ENCODE peak calls at places on chromosomes 12 and 14, in eight cellular contexts. One of them, this sample, is unnamed.

GRCh38 chr14:73272393-73272792 is 35.1 kb downstream of the PAPLN start:
- DNase-seq in mesenchymal stem cell: no peak
- DNase-seq in ovary: no peak
- DNase-seq in psoas muscle: no peak
- DNase-seq in brain microvascular endothelial cell: no peak
- DNase-seq in RWPE1: no peak
- DNase-seq in K562: no peak
- DNase-seq in Panc1: no peak
- DNase-seq in this sample: no peak

GRCh38 chr14:57863471-57863870 is 2.4 kb downstream of the SLC35F4 start:
- DNase-seq in brain microvascular endothelial cell: no peak
- DNase-seq in ovary: no peak
- DNase-seq in RWPE1: no peak
- DNase-seq in psoas muscle: no peak
- DNase-seq in mesenchymal stem cell: no peak
- DNase-seq in K562: no peak
- DNase-seq in Panc1: no peak
- DNase-seq in this sample: no peak

GRCh38 chr14:74018029-74018703 is 922 bp downstream of the ENTPD5 start:
- DNase-seq in RWPE1: peak
- DNase-seq in K562: no peak
- DNase-seq in ovary: no peak
- DNase-seq in Panc1: no peak
- DNase-seq in brain microvascular endothelial cell: no peak
- DNase-seq in psoas muscle: no peak
- DNase-seq in mesenchymal stem cell: peak
- DNase-seq in this sample: no peak

GRCh38 chr14:60722836-60723217 is 1.3 kb downstream of the SIX4 start:
- DNase-seq in psoas muscle: no peak
- DNase-seq in Panc1: no peak
- DNase-seq in RWPE1: peak
- DNase-seq in brain microvascular endothelial cell: no peak
- DNase-seq in ovary: no peak
- DNase-seq in K562: peak
- DNase-seq in mesenchymal stem cell: no peak
- DNase-seq in this sample: peak

GRCh38 chr12:104741072-104741471 is 217.0 kb downstream of the SLC41A2 start:
- DNase-seq in K562: no peak
- DNase-seq in brain microvascular endothelial cell: no peak
- DNase-seq in mesenchymal stem cell: no peak
- DNase-seq in RWPE1: no peak
- DNase-seq in Panc1: no peak
- DNase-seq in psoas muscle: no peak
- DNase-seq in ovary: no peak
- DNase-seq in this sample: no peak

GRCh38 chr14:66649515-66649914 is 141.6 kb downstream of the GPHN start:
- DNase-seq in ovary: no peak
- DNase-seq in psoas muscle: no peak
- DNase-seq in Panc1: no peak
- DNase-seq in mesenchymal stem cell: no peak
- DNase-seq in RWPE1: no peak
- DNase-seq in K562: no peak
- DNase-seq in brain microvascular endothelial cell: no peak
- DNase-seq in this sample: peak

GRCh38 chr12:115257791-115258190 is 573.8 kb upstream of the TBX3 start:
- DNase-seq in ovary: no peak
- DNase-seq in brain microvascular endothelial cell: no peak
- DNase-seq in RWPE1: peak
- DNase-seq in psoas muscle: no peak
- DNase-seq in Panc1: no peak
- DNase-seq in K562: no peak
- DNase-seq in mesenchymal stem cell: peak
- DNase-seq in this sample: no peak

GRCh38 chr12:108289342-108290131 is 49.6 kb downstream of the CMKLR1 start:
- DNase-seq in RWPE1: no peak
- DNase-seq in brain microvascular endothelial cell: no peak
- DNase-seq in ovary: peak
- DNase-seq in psoas muscle: peak
- DNase-seq in Panc1: no peak
- DNase-seq in mesenchymal stem cell: no peak
- DNase-seq in K562: no peak
- DNase-seq in this sample: no peak

GRCh38 chr12:92288533-92288932 is 142.9 kb upstream of the BTG1 start:
- DNase-seq in psoas muscle: no peak
- DNase-seq in K562: no peak
- DNase-seq in RWPE1: no peak
- DNase-seq in ovary: no peak
- DNase-seq in Panc1: no peak
- DNase-seq in mesenchymal stem cell: no peak
- DNase-seq in brain microvascular endothelial cell: no peak
- DNase-seq in this sample: no peak

GRCh38 chr12:54988402-54989054 is 4.0 kb upstream of the TESPA1 start:
- DNase-seq in brain microvascular endothelial cell: peak
- DNase-seq in ovary: peak
- DNase-seq in Panc1: no peak
- DNase-seq in mesenchymal stem cell: peak
- DNase-seq in K562: peak
- DNase-seq in psoas muscle: peak
- DNase-seq in RWPE1: no peak
- DNase-seq in this sample: peak

GRCh38 chr12:104049278-104050257 is at the start of gene GLT8D2:
- DNase-seq in Panc1: no peak
- DNase-seq in ovary: peak
- DNase-seq in brain microvascular endothelial cell: peak
- DNase-seq in RWPE1: peak
- DNase-seq in K562: no peak
- DNase-seq in psoas muscle: peak
- DNase-seq in mesenchymal stem cell: peak
- DNase-seq in this sample: no peak

GRCh38 chr12:79071498-79071897 is 206.9 kb downstream of the SYT1 start:
- DNase-seq in ovary: no peak
- DNase-seq in Panc1: no peak
- DNase-seq in K562: no peak
- DNase-seq in RWPE1: no peak
- DNase-seq in brain microvascular endothelial cell: no peak
- DNase-seq in psoas muscle: no peak
- DNase-seq in mesenchymal stem cell: no peak
- DNase-seq in this sample: no peak

GRCh38 chr14:22189873-22190272 is 399.2 kb downstream of the DAD1 start:
- DNase-seq in psoas muscle: no peak
- DNase-seq in K562: no peak
- DNase-seq in mesenchymal stem cell: no peak
- DNase-seq in Panc1: no peak
- DNase-seq in brain microvascular endothelial cell: no peak
- DNase-seq in RWPE1: no peak
- DNase-seq in ovary: no peak
- DNase-seq in this sample: no peak

GRCh38 chr12:78194448-78194847 is 363.8 kb downstream of the NAV3 start:
- DNase-seq in psoas muscle: no peak
- DNase-seq in ovary: no peak
- DNase-seq in RWPE1: peak
- DNase-seq in mesenchymal stem cell: peak
- DNase-seq in Panc1: no peak
- DNase-seq in K562: no peak
- DNase-seq in brain microvascular endothelial cell: peak
- DNase-seq in this sample: no peak

GRCh38 chr12:92597997-92598396 is 104.8 kb upstream of the PLEKHG7 start:
- DNase-seq in RWPE1: peak
- DNase-seq in brain microvascular endothelial cell: peak
- DNase-seq in Panc1: no peak
- DNase-seq in ovary: no peak
- DNase-seq in psoas muscle: no peak
- DNase-seq in K562: no peak
- DNase-seq in mesenchymal stem cell: peak
- DNase-seq in this sample: no peak

GRCh38 chr12:56163533-56164344 is 5.6 kb downstream of the MYL6 start:
- DNase-seq in ovary: no peak
- DNase-seq in mesenchymal stem cell: no peak
- DNase-seq in psoas muscle: no peak
- DNase-seq in Panc1: no peak
- DNase-seq in RWPE1: no peak
- DNase-seq in K562: no peak
- DNase-seq in brain microvascular endothelial cell: no peak
- DNase-seq in this sample: no peak

GRCh38 chr12:94320109-94320508 is 139.6 kb downstream of the CEP83 start:
- DNase-seq in Panc1: no peak
- DNase-seq in RWPE1: no peak
- DNase-seq in psoas muscle: no peak
- DNase-seq in K562: no peak
- DNase-seq in brain microvascular endothelial cell: no peak
- DNase-seq in mesenchymal stem cell: no peak
- DNase-seq in ovary: no peak
- DNase-seq in this sample: no peak

GRCh38 chr14:26872510-26872909 is 274.7 kb upstream of the NOVA1 start:
- DNase-seq in RWPE1: no peak
- DNase-seq in psoas muscle: no peak
- DNase-seq in K562: no peak
- DNase-seq in ovary: no peak
- DNase-seq in brain microvascular endothelial cell: no peak
- DNase-seq in mesenchymal stem cell: no peak
- DNase-seq in Panc1: no peak
- DNase-seq in this sample: peak

GRCh38 chr14:28756896-28757570 is 9.6 kb upstream of the FOXG1 start:
- DNase-seq in brain microvascular endothelial cell: peak
- DNase-seq in psoas muscle: no peak
- DNase-seq in RWPE1: no peak
- DNase-seq in K562: peak
- DNase-seq in ovary: no peak
- DNase-seq in Panc1: no peak
- DNase-seq in mesenchymal stem cell: peak
- DNase-seq in this sample: peak

GRCh38 chr12:93098077-93098476 is 169.0 kb upstream of the EEA1 start:
- DNase-seq in ovary: peak
- DNase-seq in K562: peak
- DNase-seq in Panc1: peak
- DNase-seq in mesenchymal stem cell: peak
- DNase-seq in brain microvascular endothelial cell: peak
- DNase-seq in psoas muscle: peak
- DNase-seq in RWPE1: no peak
- DNase-seq in this sample: peak

GRCh38 chr12:47225356-47225755 is 145.6 kb upstream of the AMIGO2 start:
- DNase-seq in RWPE1: no peak
- DNase-seq in mesenchymal stem cell: no peak
- DNase-seq in Panc1: no peak
- DNase-seq in brain microvascular endothelial cell: no peak
- DNase-seq in K562: no peak
- DNase-seq in ovary: no peak
- DNase-seq in psoas muscle: no peak
- DNase-seq in this sample: no peak
- H3K27ac ChIP-seq in RWPE1: no peak
- H3K27ac ChIP-seq in mesenchymal stem cell: no peak
- H3K27ac ChIP-seq in Panc1: no peak
- H3K27ac ChIP-seq in brain microvascular endothelial cell: no peak
- H3K27ac ChIP-seq in K562: no peak
- H3K27ac ChIP-seq in ovary: peak
- H3K27ac ChIP-seq in psoas muscle: no peak
- H3K27ac ChIP-seq in this sample: no peak

GRCh38 chr12:65879878-65880277 is 55.6 kb downstream of the HMGA2 start:
- DNase-seq in mesenchymal stem cell: peak
- DNase-seq in Panc1: no peak
- DNase-seq in K562: no peak
- DNase-seq in ovary: no peak
- DNase-seq in psoas muscle: no peak
- DNase-seq in RWPE1: no peak
- DNase-seq in brain microvascular endothelial cell: peak
- DNase-seq in this sample: no peak
- H3K27ac ChIP-seq in mesenchymal stem cell: peak
- H3K27ac ChIP-seq in Panc1: peak
- H3K27ac ChIP-seq in K562: no peak
- H3K27ac ChIP-seq in ovary: no peak
- H3K27ac ChIP-seq in psoas muscle: no peak
- H3K27ac ChIP-seq in RWPE1: no peak
- H3K27ac ChIP-seq in brain microvascular endothelial cell: peak
- H3K27ac ChIP-seq in this sample: no peak

DNA sequence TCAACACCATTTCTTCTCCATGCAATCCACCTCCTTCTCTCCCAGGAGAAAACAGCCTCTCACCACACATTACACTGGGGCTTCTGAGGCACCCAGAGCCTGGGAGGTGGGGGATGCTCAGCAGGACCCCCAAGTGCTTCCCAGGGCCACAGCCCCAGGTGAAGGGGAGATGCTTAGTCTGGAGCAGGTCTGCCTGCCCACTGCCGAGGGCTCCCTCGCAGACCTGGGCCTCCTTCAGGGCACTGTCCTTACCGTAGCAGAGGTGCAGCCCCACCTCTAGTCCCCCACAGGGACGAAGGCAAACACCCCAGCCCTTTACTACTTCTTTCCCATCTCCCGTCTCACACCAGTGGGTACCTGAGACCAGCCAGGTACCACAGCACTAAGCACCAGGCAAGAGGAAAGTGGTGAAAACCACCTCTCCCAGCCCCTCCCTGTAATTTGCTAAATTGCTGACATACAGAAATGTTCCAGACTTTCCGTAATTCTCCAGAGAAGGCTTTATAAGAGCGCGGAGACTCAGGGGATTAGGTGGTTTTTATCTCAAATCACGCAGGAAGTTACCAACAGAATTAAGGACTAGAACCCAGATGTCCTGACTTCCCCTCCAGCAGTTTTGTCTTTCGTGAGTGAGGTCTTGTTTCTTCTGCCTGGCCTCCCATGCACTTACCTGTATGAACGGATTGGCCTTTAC is 59.0 kb downstream of the PLEKHG3 start:
- DNase-seq in Panc1: no peak
- DNase-seq in psoas muscle: no peak
- DNase-seq in brain microvascular endothelial cell: no peak
- DNase-seq in ovary: peak
- DNase-seq in K562: no peak
- DNase-seq in mesenchymal stem cell: no peak
- DNase-seq in RWPE1: no peak
- DNase-seq in this sample: no peak
- H3K27ac ChIP-seq in Panc1: no peak
- H3K27ac ChIP-seq in psoas muscle: peak
- H3K27ac ChIP-seq in brain microvascular endothelial cell: no peak
- H3K27ac ChIP-seq in ovary: peak
- H3K27ac ChIP-seq in K562: no peak
- H3K27ac ChIP-seq in mesenchymal stem cell: peak
- H3K27ac ChIP-seq in RWPE1: peak
- H3K27ac ChIP-seq in this sample: peak

DNA sequence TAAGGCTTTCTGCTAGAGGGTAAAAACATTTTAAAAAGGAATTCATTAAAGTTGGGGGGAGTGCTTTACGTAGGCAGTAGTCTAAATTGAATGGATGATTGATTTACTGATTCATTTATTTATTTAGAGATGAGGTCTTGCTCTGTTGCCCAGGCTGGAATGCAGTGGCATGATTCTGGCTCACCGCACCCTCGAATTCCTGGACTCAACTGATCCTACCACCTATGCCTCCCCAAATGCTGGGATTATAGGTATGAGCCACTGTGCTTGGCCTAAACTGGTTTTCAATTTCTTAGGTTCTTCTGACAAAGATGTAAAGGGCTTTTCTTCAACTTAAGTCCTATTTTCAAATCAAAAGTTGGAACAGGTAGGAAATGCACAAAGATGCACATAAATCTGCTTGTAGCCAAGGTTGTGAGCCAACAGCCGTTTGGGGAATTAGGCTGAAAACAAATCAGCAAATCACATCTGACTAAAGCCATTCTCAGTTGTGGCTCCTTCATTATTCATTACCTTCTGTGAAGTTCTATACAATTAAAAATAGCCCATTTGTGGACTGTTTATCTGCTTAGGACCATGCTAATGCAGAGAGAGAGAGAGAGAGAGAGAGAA is 218.0 kb downstream of the PPM1H start:
- DNase-seq in Panc1: no peak
- DNase-seq in K562: no peak
- DNase-seq in brain microvascular endothelial cell: no peak
- DNase-seq in psoas muscle: no peak
- DNase-seq in ovary: no peak
- DNase-seq in mesenchymal stem cell: no peak
- DNase-seq in RWPE1: no peak
- DNase-seq in this sample: no peak
- H3K27ac ChIP-seq in Panc1: peak
- H3K27ac ChIP-seq in K562: no peak
- H3K27ac ChIP-seq in brain microvascular endothelial cell: no peak
- H3K27ac ChIP-seq in psoas muscle: no peak
- H3K27ac ChIP-seq in ovary: no peak
- H3K27ac ChIP-seq in mesenchymal stem cell: peak
- H3K27ac ChIP-seq in RWPE1: no peak
- H3K27ac ChIP-seq in this sample: peak

This sample was measured in WERI-Rb-1.